ENCODE peak calls at places on chromosomes 6 and 20, in four cellular contexts. I, T, B and M are unnamed samples.

GRCh38 chr6:134519456-134519855 is 201.5 kb upstream of the SGK1 start:
- DNase-seq in I (no peak), T (peak), B (no peak), M (peak)

GRCh38 chr6:35445691-35446090 is 6.4 kb upstream of the FANCE start:
- DNase-seq in I (peak), T (no peak), B (no peak), M (peak)

GRCh38 chr6:133973109-133973971 is 20.3 kb downstream of the TBPL1 start:
- DNase-seq in I (peak), T (peak), B (no peak), M (peak)

GRCh38 chr6:98980814-98981213 is 33.1 kb upstream of the FBXL4 start:
- DNase-seq in I (no peak), T (no peak), B (no peak), M (no peak)

GRCh38 chr6:166355552-166355951 is 13.2 kb upstream of the SFT2D1 start:
- DNase-seq in I (no peak), T (no peak), B (no peak), M (no peak)

GRCh38 chr6:169955796-169956493 is 204.5 kb downstream of the ERMARD start:
- DNase-seq in I (no peak), T (no peak), B (no peak), M (no peak)

GRCh38 chr6:14001329-14002012 is 76.7 kb downstream of the RNF182 start:
- DNase-seq in I (peak), T (peak), B (no peak), M (peak)

GRCh38 chr20:13554706-13555105 is 84.0 kb downstream of the TASP1 start:
- DNase-seq in I (peak), T (peak), B (no peak), M (peak)

GRCh38 chr6:53983301-53983700 is 127.9 kb upstream of the MLIP start:
- DNase-seq in I (no peak), T (no peak), B (no peak), M (no peak)

GRCh38 chr6:126071000-126071647 is 84.8 kb downstream of the TRMT11 start:
- DNase-seq in I (peak), T (no peak), B (no peak), M (no peak)

GRCh38 chr20:22577515-22578220 is 6.7 kb downstream of the FOXA2 start:
- DNase-seq in I (no peak), T (no peak), B (peak), M (no peak)

GRCh38 chr20:35952480-35953410 is 1.6 kb downstream of the SCAND1 start:
- DNase-seq in I (peak), T (peak), B (no peak), M (peak)

GRCh38 chr6:108793449-108794134 is 54.6 kb upstream of the ARMC2 start:
- DNase-seq in I (no peak), T (no peak), B (no peak), M (no peak)

GRCh38 chr6:148972481-148972880 is 225.7 kb downstream of the UST start:
- DNase-seq in I (no peak), T (no peak), B (peak), M (no peak)

GRCh38 chr6:110287462-110288341 is 70.4 kb downstream of the METTL24 start:
- DNase-seq in I (no peak), T (no peak), B (peak), M (no peak)

GRCh38 chr20:9301129-9302072 is 213.0 kb upstream of the LAMP5 start:
- DNase-seq in I (peak), T (peak), B (peak), M (peak)

GRCh38 chr6:39824030-39824926 is 32.1 kb downstream of the DAAM2 start:
- DNase-seq in I (no peak), T (no peak), B (no peak), M (no peak)

GRCh38 chr6:125753937-125754259 is 4.5 kb downstream of the HEY2 start:
- DNase-seq in I (no peak), T (no peak), B (no peak), M (no peak)

GRCh38 chr20:19522080-19522801 is 235.8 kb upstream of the RIN2 start:
- DNase-seq in I (no peak), T (no peak), B (no peak), M (no peak)

GRCh38 chr6:49054311-49054710 is 408.7 kb downstream of the MMUT start:
- DNase-seq in I (no peak), T (no peak), B (no peak), M (no peak)

DNA sequence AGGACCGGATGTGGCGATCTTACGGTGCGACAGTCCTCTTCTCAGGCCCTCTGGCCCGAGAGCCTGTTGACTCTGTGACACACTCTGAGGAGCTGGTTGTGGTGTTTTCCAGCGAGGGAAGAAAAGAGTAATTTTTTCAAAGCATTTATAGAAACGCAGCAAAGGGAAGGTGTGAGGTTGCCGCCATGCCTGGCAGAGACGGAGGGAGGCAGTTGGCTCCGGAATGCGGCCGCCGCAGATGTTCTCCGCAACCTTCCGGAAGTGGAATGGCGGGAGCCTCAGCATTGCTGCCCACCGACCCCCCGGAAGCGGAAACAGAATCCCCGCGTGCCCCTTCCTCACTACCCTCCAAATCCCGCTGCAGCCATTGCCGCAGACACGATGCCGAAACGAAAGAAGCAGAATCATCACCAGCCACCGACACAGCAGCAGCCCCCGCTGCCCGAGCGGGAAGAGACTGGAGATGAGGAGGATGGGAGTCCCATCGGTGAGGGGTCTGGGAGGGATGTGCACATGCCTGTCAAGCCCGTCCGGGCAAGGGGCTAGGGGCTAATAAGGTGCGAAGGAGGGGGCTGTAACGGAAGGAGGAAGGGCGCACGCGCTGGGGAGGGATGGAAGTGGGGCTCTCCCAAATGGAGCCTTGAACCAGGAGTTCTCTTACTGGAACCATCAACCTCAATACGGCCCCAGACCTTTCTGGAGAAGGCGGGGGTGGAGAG is at the start of gene PRR3:
- DNase-seq in I (peak), T (peak), B (peak), M (peak)
- TF ChIP-seq CTCF in I (no peak), T (no peak), B (no peak), M (no peak)

GRCh38 chr6:131758920-131759319 is 48.1 kb upstream of the CTAGE9 start:
- DNase-seq in I (peak), T (no peak), B (no peak), M (no peak)
- H3K4me3 ChIP-seq in I (no peak), T (no peak), B (no peak), M (no peak)

GRCh38 chr6:2695464-2696095 is 55.1 kb downstream of the MYLK4 start:
- DNase-seq in I (peak), T (peak), B (no peak), M (peak)

GRCh38 chr6:2693191-2693590 is 57.5 kb downstream of the MYLK4 start:
- DNase-seq in I (no peak), T (no peak), B (no peak), M (no peak)

DNA sequence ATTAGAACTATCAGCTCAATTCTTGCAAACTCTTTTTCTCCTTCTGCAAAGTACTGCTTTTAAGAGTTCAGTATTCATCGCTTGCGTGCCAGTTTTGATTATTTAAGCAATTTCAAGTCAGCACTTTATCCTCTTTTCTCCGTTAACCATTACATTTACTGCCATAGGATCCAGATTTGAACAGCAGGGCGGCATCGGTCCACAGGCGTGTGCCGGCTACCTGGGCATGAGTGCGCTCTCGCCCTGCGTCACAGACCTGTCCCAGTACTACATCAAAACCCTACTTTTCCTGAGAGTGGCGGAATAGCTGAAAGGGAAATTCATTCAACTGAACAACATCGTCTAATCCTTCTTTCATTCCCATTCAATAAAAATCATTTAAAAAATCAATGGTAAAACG is 53.4 kb downstream of the MYLK4 start:
- DNase-seq in I (no peak), T (no peak), B (no peak), M (no peak)
- TF ChIP-seq CTCF in I (no peak), T (no peak), B (no peak), M (no peak)

DNA sequence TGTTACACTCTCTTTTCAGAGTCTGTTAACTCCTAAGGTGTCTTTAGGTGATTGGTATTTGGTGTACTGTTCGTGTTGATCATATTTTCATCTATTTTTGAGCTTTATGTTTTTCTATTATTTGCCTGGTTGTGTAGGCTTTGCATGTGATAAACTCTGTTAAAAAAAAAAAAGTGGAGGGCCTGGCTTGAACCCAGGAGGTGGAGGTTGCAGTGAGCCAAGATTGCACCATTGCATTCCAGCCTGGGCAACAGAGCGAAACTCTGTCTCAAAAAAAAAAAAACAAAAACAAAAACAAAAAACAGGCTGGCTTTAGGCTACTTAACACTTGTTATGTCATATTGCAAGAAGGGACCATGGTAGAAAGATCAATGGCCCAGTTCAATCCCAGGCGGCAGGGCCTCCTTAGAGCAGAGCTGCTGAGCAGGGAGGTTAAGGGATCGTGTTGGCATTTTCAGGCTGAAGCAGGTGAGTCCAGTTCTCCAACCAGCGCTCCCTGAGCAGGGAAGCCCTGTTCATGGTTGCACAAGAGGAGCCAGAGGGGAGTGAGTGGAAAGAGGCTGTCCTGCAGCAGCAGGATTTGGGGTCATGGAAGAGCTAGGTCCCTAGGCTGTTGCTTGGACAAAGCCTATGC is 8.5 kb downstream of the PYGB start:
- DNase-seq in I (peak), T (peak), B (peak), M (peak)
- H3K4me3 ChIP-seq in I (no peak), T (no peak), B (no peak), M (no peak)

GRCh38 chr6:117600008-117600743 is 2.1 kb downstream of the GOPC start:
- DNase-seq in I (peak), T (no peak), B (no peak), M (no peak)

GRCh38 chr6:117601811-117602150 is 530 bp downstream of the GOPC start:
- DNase-seq in I (no peak), T (no peak), B (peak), M (no peak)

GRCh38 chr6:117602899-117603588 is 733 bp upstream of the GOPC start:
- DNase-seq in I (no peak), T (no peak), B (no peak), M (no peak)

GRCh38 chr6:117605169-117605826 is 3.0 kb upstream of the GOPC start:
- DNase-seq in I (peak), T (peak), B (peak), M (peak)

DNA sequence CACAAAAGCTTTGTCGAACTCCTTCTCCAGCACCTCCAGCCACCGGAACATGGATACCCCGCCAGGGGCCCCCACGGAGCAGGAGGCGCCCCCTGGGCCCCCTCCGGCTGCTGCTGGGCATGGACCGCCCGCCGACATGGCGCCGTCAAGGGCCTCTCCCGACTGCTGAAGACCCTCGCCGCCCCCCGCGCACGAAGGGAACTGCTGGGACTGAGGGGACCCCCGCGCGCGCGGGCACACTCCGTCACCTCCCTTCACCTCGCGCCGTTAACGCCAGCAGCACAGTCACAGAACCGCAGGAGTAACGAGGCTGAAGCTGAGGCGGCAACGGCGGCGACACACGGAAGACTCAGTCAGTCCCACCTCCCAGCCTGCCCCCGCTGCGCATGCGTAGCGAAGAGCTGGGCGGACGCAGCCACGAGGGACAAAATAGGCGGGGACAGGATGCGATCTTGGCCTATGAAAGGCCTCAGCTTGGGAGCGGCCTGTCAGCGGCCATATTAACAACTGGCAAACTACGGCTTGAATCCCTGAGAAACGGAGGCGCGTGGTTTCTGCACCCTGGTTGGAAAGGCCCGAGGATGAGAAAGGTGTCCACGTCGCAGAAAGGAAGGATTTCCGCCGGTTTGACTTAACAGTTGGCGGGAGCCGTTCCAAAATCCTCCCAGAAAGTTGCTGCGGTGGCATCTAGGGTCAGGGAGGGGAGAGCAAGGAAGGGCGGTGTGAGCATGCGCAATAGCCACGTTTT is at the start of gene GOPC:
- DNase-seq in I (peak), T (peak), B (peak), M (peak)
- TF ChIP-seq CTCF in I (peak), T (no peak), B (no peak), M (peak)

GRCh38 chr6:16493112-16493511 is 254.7 kb downstream of the GMPR start:
- DNase-seq in I (no peak), T (no peak), B (peak), M (no peak)
- H3K4me3 ChIP-seq in I (no peak), T (no peak), B (no peak), M (no peak)

DNA sequence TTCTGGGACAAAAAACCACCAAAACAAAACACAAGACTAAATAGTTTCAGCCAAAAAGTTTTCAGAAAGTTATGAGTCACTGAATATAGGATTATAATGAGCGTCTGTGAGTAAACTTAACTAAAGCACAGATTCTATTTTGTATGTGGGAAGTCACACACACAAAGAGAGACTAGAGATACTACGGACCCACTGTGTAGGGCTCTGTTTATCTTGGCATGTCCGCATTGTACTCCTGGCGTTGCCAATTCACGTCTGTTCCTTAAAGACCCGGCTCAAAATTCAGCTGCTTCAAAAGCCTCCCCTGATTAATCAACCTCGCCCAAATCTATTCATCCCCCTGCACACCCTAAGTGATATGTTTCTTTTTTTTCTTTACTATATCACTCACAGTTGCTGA is 26.3 kb upstream of the SMOC2 start:
- DNase-seq in I (no peak), T (peak), B (no peak), M (peak)
- TF ChIP-seq CTCF in I (no peak), T (no peak), B (no peak), M (no peak)